ENCODE peak calls at places on chromosomes 6 and 20, in nine cellular contexts. One of them, this sample, is unnamed.

GRCh38 chr6:42297661-42298060 is 80.0 kb upstream of the MRPS10 start:
- DNase-seq in anterior cingulate cortex: no peak
- DNase-seq in RWPE1: no peak
- DNase-seq in stimulated activated CD4-positive, alpha-beta T cell treated with anti-CD3 and anti-CD28 coated beads, Interleukin-12 subunit alpha, Interleukin-12 subunit beta, amount 100 ng/mL, for 48 hours: no peak
- DNase-seq in NCI-H1092 treated with DMSO at 0.1 percent for 48 hours: no peak
- DNase-seq in D341Med: no peak
- DNase-seq in glutamatergic neuron: no peak
- DNase-seq in osteoblast: peak
- DNase-seq in esophagus muscularis mucosa: no peak
- DNase-seq in this sample: no peak

GRCh38 chr20:13412806-13413445 is 191.9 kb downstream of the ISM1 start:
- DNase-seq in anterior cingulate cortex: no peak
- DNase-seq in RWPE1: no peak
- DNase-seq in stimulated activated CD4-positive, alpha-beta T cell treated with anti-CD3 and anti-CD28 coated beads, Interleukin-12 subunit alpha, Interleukin-12 subunit beta, amount 100 ng/mL, for 48 hours: no peak
- DNase-seq in NCI-H1092 treated with DMSO at 0.1 percent for 48 hours: no peak
- DNase-seq in D341Med: no peak
- DNase-seq in glutamatergic neuron: no peak
- DNase-seq in osteoblast: no peak
- DNase-seq in esophagus muscularis mucosa: no peak
- DNase-seq in this sample: no peak

GRCh38 chr20:1474817-1475603 is 8.4 kb upstream of the NSFL1C start:
- DNase-seq in anterior cingulate cortex: no peak
- DNase-seq in RWPE1: peak
- DNase-seq in stimulated activated CD4-positive, alpha-beta T cell treated with anti-CD3 and anti-CD28 coated beads, Interleukin-12 subunit alpha, Interleukin-12 subunit beta, amount 100 ng/mL, for 48 hours: no peak
- DNase-seq in NCI-H1092 treated with DMSO at 0.1 percent for 48 hours: no peak
- DNase-seq in D341Med: no peak
- DNase-seq in glutamatergic neuron: no peak
- DNase-seq in osteoblast: no peak
- DNase-seq in esophagus muscularis mucosa: no peak
- DNase-seq in this sample: no peak

GRCh38 chr20:40956926-40957760 is 71.5 kb upstream of the TOP1 start:
- DNase-seq in anterior cingulate cortex: no peak
- DNase-seq in RWPE1: no peak
- DNase-seq in stimulated activated CD4-positive, alpha-beta T cell treated with anti-CD3 and anti-CD28 coated beads, Interleukin-12 subunit alpha, Interleukin-12 subunit beta, amount 100 ng/mL, for 48 hours: no peak
- DNase-seq in NCI-H1092 treated with DMSO at 0.1 percent for 48 hours: no peak
- DNase-seq in D341Med: no peak
- DNase-seq in glutamatergic neuron: no peak
- DNase-seq in osteoblast: no peak
- DNase-seq in esophagus muscularis mucosa: peak
- DNase-seq in this sample: no peak

GRCh38 chr6:110618591-110619267 is 142.3 kb upstream of the SLC22A16 start:
- DNase-seq in anterior cingulate cortex: no peak
- DNase-seq in RWPE1: peak
- DNase-seq in stimulated activated CD4-positive, alpha-beta T cell treated with anti-CD3 and anti-CD28 coated beads, Interleukin-12 subunit alpha, Interleukin-12 subunit beta, amount 100 ng/mL, for 48 hours: no peak
- DNase-seq in NCI-H1092 treated with DMSO at 0.1 percent for 48 hours: no peak
- DNase-seq in D341Med: no peak
- DNase-seq in glutamatergic neuron: no peak
- DNase-seq in osteoblast: no peak
- DNase-seq in esophagus muscularis mucosa: no peak
- DNase-seq in this sample: no peak

GRCh38 chr20:37383229-37383989 is 37.5 kb downstream of the SRC start:
- DNase-seq in anterior cingulate cortex: no peak
- DNase-seq in RWPE1: peak
- DNase-seq in stimulated activated CD4-positive, alpha-beta T cell treated with anti-CD3 and anti-CD28 coated beads, Interleukin-12 subunit alpha, Interleukin-12 subunit beta, amount 100 ng/mL, for 48 hours: no peak
- DNase-seq in NCI-H1092 treated with DMSO at 0.1 percent for 48 hours: no peak
- DNase-seq in D341Med: no peak
- DNase-seq in glutamatergic neuron: no peak
- DNase-seq in osteoblast: peak
- DNase-seq in esophagus muscularis mucosa: no peak
- DNase-seq in this sample: peak

GRCh38 chr6:167311286-167311685 is 13.6 kb upstream of the TTLL2 start:
- DNase-seq in anterior cingulate cortex: peak
- DNase-seq in RWPE1: no peak
- DNase-seq in stimulated activated CD4-positive, alpha-beta T cell treated with anti-CD3 and anti-CD28 coated beads, Interleukin-12 subunit alpha, Interleukin-12 subunit beta, amount 100 ng/mL, for 48 hours: no peak
- DNase-seq in NCI-H1092 treated with DMSO at 0.1 percent for 48 hours: peak
- DNase-seq in D341Med: no peak
- DNase-seq in glutamatergic neuron: no peak
- DNase-seq in osteoblast: no peak
- DNase-seq in esophagus muscularis mucosa: no peak
- DNase-seq in this sample: peak

GRCh38 chr20:4267242-4267641 is 251.9 kb upstream of the RNF24 start:
- DNase-seq in anterior cingulate cortex: no peak
- DNase-seq in RWPE1: no peak
- DNase-seq in stimulated activated CD4-positive, alpha-beta T cell treated with anti-CD3 and anti-CD28 coated beads, Interleukin-12 subunit alpha, Interleukin-12 subunit beta, amount 100 ng/mL, for 48 hours: no peak
- DNase-seq in NCI-H1092 treated with DMSO at 0.1 percent for 48 hours: no peak
- DNase-seq in D341Med: no peak
- DNase-seq in glutamatergic neuron: no peak
- DNase-seq in osteoblast: no peak
- DNase-seq in esophagus muscularis mucosa: no peak
- DNase-seq in this sample: no peak

GRCh38 chr20:56428881-56429280 is 16.8 kb downstream of the CASS4 start:
- DNase-seq in anterior cingulate cortex: no peak
- DNase-seq in RWPE1: no peak
- DNase-seq in stimulated activated CD4-positive, alpha-beta T cell treated with anti-CD3 and anti-CD28 coated beads, Interleukin-12 subunit alpha, Interleukin-12 subunit beta, amount 100 ng/mL, for 48 hours: no peak
- DNase-seq in NCI-H1092 treated with DMSO at 0.1 percent for 48 hours: no peak
- DNase-seq in D341Med: no peak
- DNase-seq in glutamatergic neuron: no peak
- DNase-seq in osteoblast: no peak
- DNase-seq in esophagus muscularis mucosa: no peak
- DNase-seq in this sample: no peak

GRCh38 chr6:17038316-17038715 is 63.5 kb upstream of the STMND1 start:
- DNase-seq in anterior cingulate cortex: no peak
- DNase-seq in RWPE1: no peak
- DNase-seq in stimulated activated CD4-positive, alpha-beta T cell treated with anti-CD3 and anti-CD28 coated beads, Interleukin-12 subunit alpha, Interleukin-12 subunit beta, amount 100 ng/mL, for 48 hours: no peak
- DNase-seq in NCI-H1092 treated with DMSO at 0.1 percent for 48 hours: no peak
- DNase-seq in D341Med: no peak
- DNase-seq in glutamatergic neuron: no peak
- DNase-seq in osteoblast: no peak
- DNase-seq in esophagus muscularis mucosa: no peak
- DNase-seq in this sample: no peak

GRCh38 chr6:25832670-25833069 is 818 bp upstream of the SLC17A1 start:
- DNase-seq in anterior cingulate cortex: no peak
- DNase-seq in RWPE1: no peak
- DNase-seq in stimulated activated CD4-positive, alpha-beta T cell treated with anti-CD3 and anti-CD28 coated beads, Interleukin-12 subunit alpha, Interleukin-12 subunit beta, amount 100 ng/mL, for 48 hours: no peak
- DNase-seq in NCI-H1092 treated with DMSO at 0.1 percent for 48 hours: no peak
- DNase-seq in D341Med: no peak
- DNase-seq in glutamatergic neuron: no peak
- DNase-seq in osteoblast: no peak
- DNase-seq in esophagus muscularis mucosa: no peak
- DNase-seq in this sample: no peak

GRCh38 chr6:56663344-56663743 is 20.7 kb upstream of the DST start:
- DNase-seq in anterior cingulate cortex: no peak
- DNase-seq in RWPE1: peak
- DNase-seq in stimulated activated CD4-positive, alpha-beta T cell treated with anti-CD3 and anti-CD28 coated beads, Interleukin-12 subunit alpha, Interleukin-12 subunit beta, amount 100 ng/mL, for 48 hours: no peak
- DNase-seq in NCI-H1092 treated with DMSO at 0.1 percent for 48 hours: no peak
- DNase-seq in D341Med: no peak
- DNase-seq in glutamatergic neuron: no peak
- DNase-seq in osteoblast: no peak
- DNase-seq in esophagus muscularis mucosa: no peak
- DNase-seq in this sample: no peak

GRCh38 chr20:32336918-32337347 is 21.2 kb upstream of the ASXL1 start:
- DNase-seq in anterior cingulate cortex: no peak
- DNase-seq in RWPE1: peak
- DNase-seq in stimulated activated CD4-positive, alpha-beta T cell treated with anti-CD3 and anti-CD28 coated beads, Interleukin-12 subunit alpha, Interleukin-12 subunit beta, amount 100 ng/mL, for 48 hours: no peak
- DNase-seq in NCI-H1092 treated with DMSO at 0.1 percent for 48 hours: peak
- DNase-seq in D341Med: peak
- DNase-seq in glutamatergic neuron: no peak
- DNase-seq in osteoblast: peak
- DNase-seq in esophagus muscularis mucosa: no peak
- DNase-seq in this sample: peak

GRCh38 chr20:54069501-54069971 is 858 bp downstream of the BCAS1 start:
- DNase-seq in anterior cingulate cortex: no peak
- DNase-seq in RWPE1: no peak
- DNase-seq in stimulated activated CD4-positive, alpha-beta T cell treated with anti-CD3 and anti-CD28 coated beads, Interleukin-12 subunit alpha, Interleukin-12 subunit beta, amount 100 ng/mL, for 48 hours: no peak
- DNase-seq in NCI-H1092 treated with DMSO at 0.1 percent for 48 hours: no peak
- DNase-seq in D341Med: no peak
- DNase-seq in glutamatergic neuron: no peak
- DNase-seq in osteoblast: no peak
- DNase-seq in esophagus muscularis mucosa: no peak
- DNase-seq in this sample: no peak

GRCh38 chr6:120511712-120512111 is 822.6 kb downstream of the TBC1D32 start:
- DNase-seq in anterior cingulate cortex: no peak
- DNase-seq in RWPE1: no peak
- DNase-seq in stimulated activated CD4-positive, alpha-beta T cell treated with anti-CD3 and anti-CD28 coated beads, Interleukin-12 subunit alpha, Interleukin-12 subunit beta, amount 100 ng/mL, for 48 hours: no peak
- DNase-seq in NCI-H1092 treated with DMSO at 0.1 percent for 48 hours: no peak
- DNase-seq in D341Med: no peak
- DNase-seq in glutamatergic neuron: no peak
- DNase-seq in osteoblast: no peak
- DNase-seq in esophagus muscularis mucosa: no peak
- DNase-seq in this sample: no peak

GRCh38 chr6:48567016-48567415 is 456.0 kb upstream of the PTCHD4 start:
- DNase-seq in anterior cingulate cortex: no peak
- DNase-seq in RWPE1: peak
- DNase-seq in stimulated activated CD4-positive, alpha-beta T cell treated with anti-CD3 and anti-CD28 coated beads, Interleukin-12 subunit alpha, Interleukin-12 subunit beta, amount 100 ng/mL, for 48 hours: no peak
- DNase-seq in NCI-H1092 treated with DMSO at 0.1 percent for 48 hours: no peak
- DNase-seq in D341Med: no peak
- DNase-seq in glutamatergic neuron: no peak
- DNase-seq in osteoblast: no peak
- DNase-seq in esophagus muscularis mucosa: no peak
- DNase-seq in this sample: no peak